ENCODE peak calls at places on chromosomes 7 and 10, in eight cellular contexts. R, E, X, T, H, Q, J and Z are unnamed samples.

GRCh38 chr10:17206210-17206709 is 4.8 kb upstream of the TRDMT1 start:
- DNase-seq in R (no peak), E (no peak), X (no peak), T (no peak), H (peak), Q (no peak), J (no peak), Z (no peak)

GRCh38 chr7:149799397-149800168 is 26.2 kb upstream of the ZNF467 start:
- DNase-seq in R (no peak), E (no peak), X (no peak), T (no peak), H (no peak), Q (no peak), J (no peak), Z (no peak)

GRCh38 chr10:61197022-61197421 is 253.0 kb upstream of the RHOBTB1 start:
- DNase-seq in R (no peak), E (no peak), X (no peak), T (no peak), H (no peak), Q (peak), J (no peak), Z (peak)

GRCh38 chr7:142375710-142376313 is 118.0 kb upstream of the PRSS58 start:
- DNase-seq in R (no peak), E (no peak), X (no peak), T (no peak), H (peak), Q (no peak), J (no peak), Z (no peak)

GRCh38 chr10:46240684-46241565 is 45.9 kb upstream of the ANTXRL start:
- DNase-seq in R (no peak), E (no peak), X (no peak), T (no peak), H (no peak), Q (no peak), J (no peak), Z (no peak)

GRCh38 chr10:34486008-34486407 is 329.1 kb downstream of the PARD3 start:
- DNase-seq in R (no peak), E (no peak), X (no peak), T (no peak), H (no peak), Q (no peak), J (no peak), Z (no peak)

GRCh38 chr7:129855234-129855673 is 97.5 kb downstream of the UBE2H start:
- DNase-seq in R (no peak), E (no peak), X (no peak), T (no peak), H (peak), Q (peak), J (no peak), Z (peak)

GRCh38 chr7:157396316-157397035 is 59.7 kb downstream of the DNAJB6 start:
- DNase-seq in R (no peak), E (no peak), X (no peak), T (no peak), H (no peak), Q (no peak), J (no peak), Z (no peak)

GRCh38 chr10:68826764-68827591 is at the start of gene STOX1:
- DNase-seq in R (peak), E (peak), X (peak), T (no peak), H (peak), Q (peak), J (peak), Z (no peak)

GRCh38 chr10:70272925-70273316 is 10.9 kb downstream of the NPFFR1 start:
- DNase-seq in R (no peak), E (peak), X (peak), T (no peak), H (peak), Q (no peak), J (no peak), Z (no peak)

GRCh38 chr7:154306036-154306435 is 253.8 kb downstream of the DPP6 start:
- DNase-seq in R (no peak), E (no peak), X (no peak), T (no peak), H (no peak), Q (no peak), J (no peak), Z (no peak)

GRCh38 chr7:1377111-1377909 is 82.0 kb downstream of the MICALL2 start:
- DNase-seq in R (no peak), E (no peak), X (no peak), T (no peak), H (no peak), Q (no peak), J (no peak), Z (no peak)

GRCh38 chr7:45709168-45710034 is 135.2 kb downstream of the ADCY1 start:
- DNase-seq in R (no peak), E (no peak), X (no peak), T (no peak), H (peak), Q (no peak), J (peak), Z (no peak)

GRCh38 chr10:129993621-129994020 is 29.5 kb upstream of the EBF3 start:
- DNase-seq in R (no peak), E (no peak), X (no peak), T (no peak), H (peak), Q (no peak), J (no peak), Z (peak)

GRCh38 chr7:129433823-129434171 is 435 bp upstream of the STRIP2 start:
- DNase-seq in R (peak), E (peak), X (no peak), T (no peak), H (no peak), Q (no peak), J (peak), Z (no peak)

GRCh38 chr7:18125536-18125935 is 97.9 kb upstream of the PRPS1L1 start:
- DNase-seq in R (no peak), E (no peak), X (no peak), T (no peak), H (peak), Q (no peak), J (no peak), Z (no peak)

GRCh38 chr10:127919418-127920191 is 12.7 kb downstream of the PTPRE start:
- DNase-seq in R (no peak), E (no peak), X (no peak), T (no peak), H (peak), Q (no peak), J (no peak), Z (no peak)

GRCh38 chr7:138449580-138449979 is 10.5 kb upstream of the TRIM24 start:
- DNase-seq in R (no peak), E (no peak), X (no peak), T (no peak), H (no peak), Q (no peak), J (no peak), Z (no peak)

GRCh38 chr7:51053194-51053925 is 263.2 kb downstream of the COBL start:
- DNase-seq in R (no peak), E (no peak), X (no peak), T (no peak), H (no peak), Q (no peak), J (no peak), Z (no peak)

GRCh38 chr7:22277375-22277774 is 79.6 kb downstream of the RAPGEF5 start:
- DNase-seq in R (no peak), E (no peak), X (no peak), T (no peak), H (no peak), Q (no peak), J (no peak), Z (no peak)

GRCh38 chr10:62492012-62492869 is 118.1 kb downstream of the ZNF365 start:
- DNase-seq in R (no peak), E (no peak), X (no peak), T (no peak), H (peak), Q (no peak), J (no peak), Z (no peak)

GRCh38 chr10:110681023-110681681 is 37.0 kb downstream of the RBM20 start:
- DNase-seq in R (no peak), E (peak), X (no peak), T (no peak), H (peak), Q (no peak), J (peak), Z (no peak)

GRCh38 chr7:155951554-155952158 is 139.4 kb upstream of the SHH start:
- DNase-seq in R (no peak), E (peak), X (no peak), T (no peak), H (peak), Q (peak), J (no peak), Z (no peak)

GRCh38 chr10:116113721-116114501 is 159.1 kb downstream of the GFRA1 start:
- DNase-seq in R (no peak), E (no peak), X (no peak), T (no peak), H (peak), Q (peak), J (no peak), Z (peak)

GRCh38 chr7:106767073-106767472 is 98.0 kb upstream of the PIK3CG start:
- DNase-seq in R (no peak), E (no peak), X (no peak), T (no peak), H (no peak), Q (no peak), J (no peak), Z (no peak)

GRCh38 chr10:24706479-24707118 is 17.1 kb downstream of the ARHGAP21 start:
- DNase-seq in R (no peak), E (peak), X (no peak), T (peak), H (peak), Q (peak), J (no peak), Z (peak)

GRCh38 chr7:82740246-82740848 is 296.8 kb upstream of the CACNA2D1 start:
- DNase-seq in R (no peak), E (peak), X (no peak), T (no peak), H (peak), Q (no peak), J (no peak), Z (no peak)

GRCh38 chr7:117122536-117122935 is 169.2 kb downstream of the ST7 start:
- DNase-seq in R (no peak), E (no peak), X (no peak), T (no peak), H (no peak), Q (no peak), J (no peak), Z (no peak)

GRCh38 chr7:130961128-130961601 is 227.2 kb upstream of the KLF14 start:
- DNase-seq in R (no peak), E (no peak), X (peak), T (no peak), H (peak), Q (no peak), J (no peak), Z (peak)

GRCh38 chr7:105637755-105638154 is 56.5 kb upstream of the EFCAB10 start:
- DNase-seq in R (no peak), E (no peak), X (no peak), T (no peak), H (no peak), Q (no peak), J (no peak), Z (no peak)

GRCh38 chr7:149060161-149060560 is 30.4 kb downstream of the ZNF786 start:
- DNase-seq in R (no peak), E (no peak), X (no peak), T (no peak), H (no peak), Q (no peak), J (no peak), Z (no peak)

GRCh38 chr10:73537288-73537687 is 41.5 kb upstream of the PPP3CB start:
- DNase-seq in R (no peak), E (no peak), X (no peak), T (no peak), H (no peak), Q (no peak), J (no peak), Z (no peak)

GRCh38 chr10:83166344-83166743 is 973.0 kb upstream of the GHITM start:
- DNase-seq in R (no peak), E (no peak), X (no peak), T (no peak), H (no peak), Q (no peak), J (no peak), Z (no peak)

GRCh38 chr10:116723428-116724281 is 18.7 kb downstream of the HSPA12A start:
- DNase-seq in R (no peak), E (no peak), X (no peak), T (no peak), H (no peak), Q (no peak), J (no peak), Z (no peak)

GRCh38 chr10:101301111-101301731 is 52.7 kb upstream of the BTRC start:
- DNase-seq in R (no peak), E (peak), X (no peak), T (no peak), H (peak), Q (no peak), J (no peak), Z (no peak)

GRCh38 chr10:125707852-125708468 is 11.5 kb upstream of the EDRF1 start:
- DNase-seq in R (no peak), E (peak), X (no peak), T (no peak), H (peak), Q (no peak), J (no peak), Z (no peak)

GRCh38 chr10:8052344-8052969 is 2.0 kb upstream of the GATA3 start:
- DNase-seq in R (no peak), E (no peak), X (no peak), T (no peak), H (no peak), Q (no peak), J (no peak), Z (no peak)

DNA sequence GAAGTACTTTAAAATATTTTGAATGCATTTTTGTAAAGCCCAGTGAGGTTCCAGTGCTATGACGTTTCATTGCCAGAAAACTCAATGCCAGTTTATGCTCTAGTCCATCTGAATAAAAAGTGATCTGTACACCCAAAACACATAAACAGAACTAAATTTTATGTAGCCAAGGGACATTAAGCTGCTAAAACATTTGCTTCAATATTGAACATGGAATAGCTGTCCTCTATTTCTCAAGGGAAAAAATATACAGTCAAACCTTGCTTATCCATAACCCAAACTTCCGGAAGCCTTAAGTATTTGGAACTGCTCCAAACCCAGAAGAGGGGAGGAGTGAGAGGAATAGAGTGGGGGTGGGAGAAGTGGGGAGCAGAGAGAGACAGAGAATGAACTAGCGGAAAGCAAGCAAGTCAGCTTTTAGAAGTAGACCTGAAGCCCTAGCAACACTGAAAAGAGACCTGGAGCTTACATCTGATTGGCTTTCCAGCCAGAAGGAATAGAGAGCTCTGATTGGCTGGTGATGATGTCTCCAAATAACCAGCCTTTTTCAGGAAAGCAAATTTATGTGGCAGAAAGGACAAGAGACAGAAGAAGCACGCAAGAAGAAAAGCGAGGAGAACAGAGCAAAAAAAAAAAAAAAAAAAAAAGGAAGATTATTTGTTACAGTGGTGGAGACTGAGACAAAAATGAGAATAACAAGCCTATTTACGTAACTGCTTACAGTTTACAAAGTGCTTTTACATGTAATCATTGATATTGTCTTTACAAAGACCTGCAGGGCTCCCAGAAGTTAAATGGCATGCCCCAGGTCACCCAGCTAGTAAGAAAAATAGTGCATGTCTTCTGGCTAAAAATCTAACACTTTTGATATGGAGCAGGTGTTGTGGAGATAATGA is 196.0 kb downstream of the RNLS start:
- DNase-seq in R (no peak), E (peak), X (peak), T (peak), H (peak), Q (peak), J (no peak), Z (no peak)
- H3K4me3 ChIP-seq in R (no peak), E (no peak), X (peak), T (peak), H (no peak), Q (no peak), J (peak), Z (no peak)

GRCh38 chr7:103297837-103298179 is 573 bp downstream of the PMPCB start:
- DNase-seq in R (no peak), E (no peak), X (no peak), T (no peak), H (no peak), Q (no peak), J (no peak), Z (no peak)

GRCh38 chr7:103296901-103297836 is at the start of gene PMPCB:
- DNase-seq in R (peak), E (peak), X (peak), T (peak), H (peak), Q (peak), J (peak), Z (peak)

GRCh38 chr7:103299660-103300059 is 2.4 kb downstream of the PMPCB start:
- DNase-seq in R (no peak), E (no peak), X (no peak), T (no peak), H (no peak), Q (no peak), J (no peak), Z (no peak)
- H3K4me3 ChIP-seq in R (no peak), E (no peak), X (no peak), T (no peak), H (no peak), Q (no peak), J (no peak), Z (no peak)

GRCh38 chr7:25456467-25457171 is 228.3 kb upstream of the NPVF start:
- DNase-seq in R (no peak), E (no peak), X (no peak), T (peak), H (no peak), Q (no peak), J (peak), Z (no peak)
- H3K4me3 ChIP-seq in R (no peak), E (no peak), X (no peak), T (no peak), H (no peak), Q (no peak), J (no peak), Z (no peak)

GRCh38 chr7:27123477-27124053 is 7.0 kb downstream of the HOXA4 start:
- DNase-seq in R (no peak), E (no peak), X (no peak), T (no peak), H (no peak), Q (no peak), J (no peak), Z (no peak)
- H3K4me3 ChIP-seq in R (no peak), E (peak), X (no peak), T (no peak), H (no peak), Q (no peak), J (no peak), Z (no peak)

DNA sequence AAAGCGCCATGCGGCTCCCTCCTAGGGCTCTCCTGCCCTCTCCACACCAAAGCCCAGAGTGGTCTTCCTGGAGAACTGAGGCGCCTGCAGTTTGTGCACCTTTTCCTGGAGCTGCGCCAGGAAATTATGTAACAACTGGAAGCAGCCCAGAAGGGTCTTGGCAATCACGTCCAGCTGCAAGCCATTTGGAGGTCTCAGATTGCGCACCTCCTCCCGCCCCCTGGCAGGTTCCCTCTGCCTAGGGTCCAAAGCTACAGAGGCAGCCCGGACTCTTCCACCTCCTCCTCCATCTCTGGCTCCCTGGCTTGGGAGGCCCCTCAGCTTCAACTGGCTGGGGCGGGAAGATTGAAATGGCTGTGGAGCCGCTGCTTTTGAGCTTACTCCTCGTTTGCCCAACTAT is 34.0 kb upstream of the SFTPD start:
- DNase-seq in R (no peak), E (no peak), X (no peak), T (no peak), H (no peak), Q (no peak), J (peak), Z (no peak)
- H3K4me3 ChIP-seq in R (no peak), E (no peak), X (no peak), T (peak), H (peak), Q (no peak), J (no peak), Z (no peak)

DNA sequence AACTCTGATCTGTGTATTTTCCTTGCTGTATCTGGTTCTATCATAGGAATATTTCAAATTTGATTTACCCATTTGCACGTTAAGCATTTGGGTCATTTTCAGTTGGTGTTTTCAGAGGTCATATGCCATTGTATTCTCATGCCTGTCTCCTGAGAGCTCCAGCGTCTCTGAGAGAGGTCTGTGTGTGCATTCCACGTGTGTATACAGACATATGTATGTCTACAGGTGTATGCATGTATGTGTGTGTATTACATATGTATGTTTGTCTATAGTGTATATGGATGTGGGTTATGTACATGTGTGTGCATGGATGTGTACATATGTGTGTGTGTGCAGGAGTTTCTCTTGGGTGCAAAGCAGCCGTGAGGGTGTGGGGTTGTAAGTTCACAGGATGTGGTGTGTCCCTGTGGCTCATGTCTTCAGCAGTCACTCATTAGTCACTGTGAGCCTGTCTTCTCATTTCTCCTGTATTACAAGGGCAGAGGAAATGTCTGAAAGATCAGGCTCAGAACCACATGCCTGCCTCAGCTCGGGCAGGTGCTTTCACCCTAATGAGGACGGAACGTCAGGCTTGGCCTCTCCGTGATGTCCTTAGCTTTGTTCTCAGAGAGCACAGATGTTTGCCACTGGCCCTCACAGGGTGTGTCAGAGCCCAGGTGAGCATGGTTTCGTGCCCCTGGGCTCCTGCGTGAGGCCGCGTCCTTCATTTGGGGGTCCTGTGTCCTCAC is 101.6 kb downstream of the NKX6-2 start:
- DNase-seq in R (no peak), E (no peak), X (no peak), T (peak), H (peak), Q (no peak), J (no peak), Z (no peak)
- H3K4me3 ChIP-seq in R (no peak), E (no peak), X (no peak), T (no peak), H (no peak), Q (no peak), J (no peak), Z (no peak)

GRCh38 chr7:43589728-43590127 is 6.8 kb downstream of the STK17A start:
- DNase-seq in R (no peak), E (no peak), X (no peak), T (no peak), H (no peak), Q (no peak), J (no peak), Z (no peak)
- H3K4me3 ChIP-seq in R (no peak), E (no peak), X (peak), T (no peak), H (no peak), Q (no peak), J (no peak), Z (no peak)